ENCODE peak calls at places on chromosomes 2 and 18, in four cellular contexts. P is stimulated activated naive CD8-positive, alpha-beta T cell treated with anti-CD3 and anti-CD28 coated beads, Interleukin-15, Interleukin-2, amounts not matched to agents 100 U/mL and 50 U/mL, for 24 hours; T is EL; C is adrenal gland. O is an unnamed sample.

GRCh38 chr18:58502628-58503027 is 126.3 kb downstream of the ALPK2 start:
- DNase-seq in P (no peak), T (no peak), C (no peak), O (no peak)

GRCh38 chr2:99651930-99652670 is 162.3 kb upstream of the REV1 start:
- DNase-seq in P (no peak), T (peak; percentile 69), C (no peak), O (no peak)

GRCh38 chr18:31679133-31679731 is 5.1 kb downstream of the B4GALT6 start:
- DNase-seq in P (no peak), T (no peak), C (peak; percentile 19), O (no peak)

GRCh38 chr18:41075212-41075611 is 879.8 kb upstream of the PIK3C3 start:
- DNase-seq in P (no peak), T (peak; percentile 5), C (no peak), O (no peak)

GRCh38 chr18:79792096-79792987 is 5.4 kb upstream of the KCNG2 start:
- DNase-seq in P (no peak), T (no peak), C (no peak), O (no peak)

GRCh38 chr2:177175917-177176668 is 36.5 kb upstream of the HNRNPA3 start:
- DNase-seq in P (no peak), T (no peak), C (no peak), O (no peak)

GRCh38 chr2:170929686-170930050 is 615 bp downstream of the GORASP2 start:
- DNase-seq in P (peak; percentile 61), T (peak; percentile 38), C (peak; percentile 70), O (no peak)

GRCh38 chr2:84057917-84058316 is 401.2 kb downstream of the SUCLG1 start:
- DNase-seq in P (no peak), T (no peak), C (no peak), O (no peak)

GRCh38 chr2:152558174-152559091 is 158.8 kb downstream of the PRPF40A start:
- DNase-seq in P (no peak), T (peak; percentile 92), C (no peak), O (no peak)

O was measured in NCI-H2227 treated with DMSO at 0.1 percent for 48 hours.